ENCODE peak calls at places on chromosome 15, in nine cellular contexts. One of them, this sample, is unnamed.

GRCh38 chr15:27677951-27678350 is 421.2 kb downstream of the OCA2 start:
- DNase-seq in GM19239: no peak
- DNase-seq in amniotic stem cell: no peak
- DNase-seq in caudate nucleus: no peak
- DNase-seq in GM13976: no peak
- DNase-seq in stimulated activated CD4-positive, alpha-beta T cell treated with anti-CD3 and anti-CD28 coated beads, TNF-alpha, amount 100 ng/mL, for 24 hours: no peak
- DNase-seq in upper lobe of right lung: no peak
- DNase-seq in cardiac fibroblast: no peak
- DNase-seq in nucleus accumbens: no peak
- DNase-seq in this sample: no peak

GRCh38 chr15:66942649-66943390 is 122.6 kb upstream of the SMAD3 start:
- DNase-seq in amniotic stem cell: no peak
- DNase-seq in cardiac fibroblast: no peak
- DNase-seq in nucleus accumbens: no peak
- DNase-seq in GM13976: no peak
- DNase-seq in caudate nucleus: no peak
- DNase-seq in GM19239: no peak
- DNase-seq in stimulated activated CD4-positive, alpha-beta T cell treated with anti-CD3 and anti-CD28 coated beads, TNF-alpha, amount 100 ng/mL, for 24 hours: no peak
- DNase-seq in upper lobe of right lung: no peak
- DNase-seq in this sample: no peak

GRCh38 chr15:61169904-61170695 is 59.0 kb downstream of the RORA start:
- DNase-seq in cardiac fibroblast: no peak
- DNase-seq in upper lobe of right lung: no peak
- DNase-seq in nucleus accumbens: no peak
- DNase-seq in GM19239: no peak
- DNase-seq in amniotic stem cell: no peak
- DNase-seq in stimulated activated CD4-positive, alpha-beta T cell treated with anti-CD3 and anti-CD28 coated beads, TNF-alpha, amount 100 ng/mL, for 24 hours: no peak
- DNase-seq in GM13976: no peak
- DNase-seq in caudate nucleus: no peak
- DNase-seq in this sample: no peak

GRCh38 chr15:70182858-70183695 is 85.4 kb upstream of the TLE3 start:
- DNase-seq in stimulated activated CD4-positive, alpha-beta T cell treated with anti-CD3 and anti-CD28 coated beads, TNF-alpha, amount 100 ng/mL, for 24 hours: no peak
- DNase-seq in caudate nucleus: no peak
- DNase-seq in amniotic stem cell: no peak
- DNase-seq in GM13976: no peak
- DNase-seq in GM19239: no peak
- DNase-seq in nucleus accumbens: no peak
- DNase-seq in cardiac fibroblast: no peak
- DNase-seq in upper lobe of right lung: peak; percentile 26
- DNase-seq in this sample: no peak

GRCh38 chr15:95277266-95277665 is 1045.9 kb downstream of the MCTP2 start:
- DNase-seq in nucleus accumbens: no peak
- DNase-seq in cardiac fibroblast: peak; percentile 83
- DNase-seq in GM13976: no peak
- DNase-seq in caudate nucleus: no peak
- DNase-seq in stimulated activated CD4-positive, alpha-beta T cell treated with anti-CD3 and anti-CD28 coated beads, TNF-alpha, amount 100 ng/mL, for 24 hours: no peak
- DNase-seq in GM19239: no peak
- DNase-seq in upper lobe of right lung: no peak
- DNase-seq in amniotic stem cell: peak; percentile 74
- DNase-seq in this sample: no peak

GRCh38 chr15:23690450-23690852 is 3.3 kb upstream of the NDN start:
- DNase-seq in cardiac fibroblast: peak; percentile 9
- DNase-seq in GM19239: no peak
- DNase-seq in stimulated activated CD4-positive, alpha-beta T cell treated with anti-CD3 and anti-CD28 coated beads, TNF-alpha, amount 100 ng/mL, for 24 hours: no peak
- DNase-seq in GM13976: no peak
- DNase-seq in amniotic stem cell: no peak
- DNase-seq in upper lobe of right lung: peak; percentile 74
- DNase-seq in nucleus accumbens: peak; percentile 31
- DNase-seq in caudate nucleus: no peak
- DNase-seq in this sample: peak; percentile 71

GRCh38 chr15:48507416-48508065 is 138.0 kb downstream of the FBN1 start:
- DNase-seq in upper lobe of right lung: no peak
- DNase-seq in GM13976: peak; percentile 42
- DNase-seq in amniotic stem cell: peak; percentile 31
- DNase-seq in nucleus accumbens: no peak
- DNase-seq in GM19239: peak; percentile 17
- DNase-seq in caudate nucleus: no peak
- DNase-seq in cardiac fibroblast: peak; percentile 85
- DNase-seq in stimulated activated CD4-positive, alpha-beta T cell treated with anti-CD3 and anti-CD28 coated beads, TNF-alpha, amount 100 ng/mL, for 24 hours: no peak
- DNase-seq in this sample: peak; percentile 43

GRCh38 chr15:71291723-71292122 is 176.5 kb downstream of the THSD4 start:
- DNase-seq in GM19239: no peak
- DNase-seq in amniotic stem cell: no peak
- DNase-seq in nucleus accumbens: no peak
- DNase-seq in caudate nucleus: no peak
- DNase-seq in cardiac fibroblast: no peak
- DNase-seq in GM13976: no peak
- DNase-seq in stimulated activated CD4-positive, alpha-beta T cell treated with anti-CD3 and anti-CD28 coated beads, TNF-alpha, amount 100 ng/mL, for 24 hours: no peak
- DNase-seq in upper lobe of right lung: no peak
- DNase-seq in this sample: no peak

GRCh38 chr15:65076486-65077290 is at the start of gene KBTBD13:
- DNase-seq in upper lobe of right lung: no peak
- DNase-seq in caudate nucleus: no peak
- DNase-seq in nucleus accumbens: no peak
- DNase-seq in stimulated activated CD4-positive, alpha-beta T cell treated with anti-CD3 and anti-CD28 coated beads, TNF-alpha, amount 100 ng/mL, for 24 hours: no peak
- DNase-seq in GM13976: no peak
- DNase-seq in GM19239: no peak
- DNase-seq in amniotic stem cell: no peak
- DNase-seq in cardiac fibroblast: no peak
- DNase-seq in this sample: no peak

GRCh38 chr15:76286231-76286879 is 24.9 kb downstream of the ETFA start:
- DNase-seq in stimulated activated CD4-positive, alpha-beta T cell treated with anti-CD3 and anti-CD28 coated beads, TNF-alpha, amount 100 ng/mL, for 24 hours: no peak
- DNase-seq in caudate nucleus: no peak
- DNase-seq in amniotic stem cell: no peak
- DNase-seq in upper lobe of right lung: no peak
- DNase-seq in cardiac fibroblast: no peak
- DNase-seq in GM19239: peak; percentile 40
- DNase-seq in GM13976: peak; percentile 66
- DNase-seq in nucleus accumbens: no peak
- DNase-seq in this sample: no peak

GRCh38 chr15:76153241-76154197 is 93.7 kb downstream of the TMEM266 start:
- DNase-seq in cardiac fibroblast: no peak
- DNase-seq in nucleus accumbens: no peak
- DNase-seq in upper lobe of right lung: no peak
- DNase-seq in GM19239: no peak
- DNase-seq in stimulated activated CD4-positive, alpha-beta T cell treated with anti-CD3 and anti-CD28 coated beads, TNF-alpha, amount 100 ng/mL, for 24 hours: no peak
- DNase-seq in amniotic stem cell: no peak
- DNase-seq in GM13976: no peak
- DNase-seq in caudate nucleus: no peak
- DNase-seq in this sample: no peak

GRCh38 chr15:64423970-64424369 is 36.3 kb downstream of the TRIP4 start:
- DNase-seq in amniotic stem cell: no peak
- DNase-seq in GM13976: peak; percentile 63
- DNase-seq in nucleus accumbens: no peak
- DNase-seq in upper lobe of right lung: no peak
- DNase-seq in stimulated activated CD4-positive, alpha-beta T cell treated with anti-CD3 and anti-CD28 coated beads, TNF-alpha, amount 100 ng/mL, for 24 hours: no peak
- DNase-seq in GM19239: no peak
- DNase-seq in caudate nucleus: no peak
- DNase-seq in cardiac fibroblast: no peak
- DNase-seq in this sample: no peak

This sample was measured in midbrain.